ENCODE peak calls at places on chromosome X, in five cellular contexts. V is ovary, E is heart left ventricle, G is sigmoid colon, Q is NB4. O is an unnamed sample.

GRCh38 chrX:103629295-103630170 is 758 bp downstream of the TCEAL1 start:
- DNase-seq in V (peak; percentile 76), E (peak; percentile 70), G (peak; percentile 83), Q (peak; percentile 22), O (peak; percentile 80)

GRCh38 chrX:102599950-102600579 is 750 bp downstream of the ARMCX5 start:
- DNase-seq in V (no peak), E (no peak), G (no peak), Q (no peak), O (no peak)

GRCh38 chrX:147736045-147736444 is 175.7 kb upstream of the FMR1 start:
- DNase-seq in V (no peak), E (no peak), G (no peak), Q (no peak), O (no peak)

GRCh38 chrX:25277574-25277973 is 261.8 kb upstream of the ARX start:
- DNase-seq in V (no peak), E (no peak), G (no peak), Q (no peak), O (no peak)

GRCh38 chrX:48939417-48940228 is 17.8 kb downstream of the OTUD5 start:
- DNase-seq in V (no peak), E (no peak), G (no peak), Q (no peak), O (no peak)

GRCh38 chrX:79557212-79557611 is 190.1 kb upstream of the ITM2A start:
- DNase-seq in V (no peak), E (no peak), G (no peak), Q (no peak), O (no peak)

GRCh38 chrX:14029039-14029424 is 660 bp downstream of the GEMIN8 start:
- DNase-seq in V (no peak), E (no peak), G (no peak), Q (peak; percentile 44), O (no peak)

GRCh38 chrX:8288590-8288989 is 117.5 kb upstream of the VCX2 start:
- DNase-seq in V (no peak), E (no peak), G (no peak), Q (no peak), O (no peak)

GRCh38 chrX:57286507-57287251 is at the start of gene FAAH2:
- DNase-seq in V (no peak), E (no peak), G (no peak), Q (no peak), O (peak; percentile 20)

GRCh38 chrX:20437678-20438077 is 171.0 kb upstream of the RPS6KA3 start:
- DNase-seq in V (no peak), E (no peak), G (no peak), Q (no peak), O (no peak)

GRCh38 chrX:40153335-40154221 is 55.8 kb upstream of the BCOR start:
- DNase-seq in V (peak; percentile 68), E (no peak), G (peak; percentile 73), Q (peak; percentile 92), O (no peak)

GRCh38 chrX:79259073-79259689 is 108.0 kb downstream of the ITM2A start:
- DNase-seq in V (no peak), E (peak; percentile 20), G (no peak), Q (peak; percentile 78), O (no peak)

GRCh38 chrX:78024349-78025108 is 55.1 kb upstream of the PGAM4 start:
- DNase-seq in V (no peak), E (no peak), G (no peak), Q (peak; percentile 29), O (no peak)

GRCh38 chrX:130552444-130553073 is 150.8 kb downstream of the RBMX2 start:
- DNase-seq in V (no peak), E (no peak), G (no peak), Q (no peak), O (no peak)

GRCh38 chrX:68261060-68261672 is 172.1 kb downstream of the OPHN1 start:
- DNase-seq in V (no peak), E (no peak), G (peak; percentile 48), Q (no peak), O (no peak)

GRCh38 chrX:114580336-114580735 is 3.5 kb upstream of the HTR2C start:
- DNase-seq in V (no peak), E (no peak), G (no peak), Q (no peak), O (no peak)

GRCh38 chrX:56793533-56794320 is 64.7 kb downstream of the NBDY start:
- DNase-seq in V (no peak), E (no peak), G (peak; percentile 57), Q (no peak), O (no peak)

GRCh38 chrX:40552768-40553167 is 28.0 kb upstream of the ATP6AP2 start:
- DNase-seq in V (no peak), E (no peak), G (no peak), Q (peak; percentile 26), O (no peak)

GRCh38 chrX:15714529-15714928 is 23.5 kb upstream of the CA5B start:
- DNase-seq in V (no peak), E (peak; percentile 28), G (no peak), Q (no peak), O (peak; percentile 26)

GRCh38 chrX:105495376-105495775 is 274.9 kb upstream of the TEX13A start:
- DNase-seq in V (no peak), E (no peak), G (no peak), Q (no peak), O (no peak)

GRCh38 chrX:18041656-18042055 is 179.0 kb downstream of the BEND2 start:
- DNase-seq in V (no peak), E (no peak), G (no peak), Q (no peak), O (no peak)

GRCh38 chrX:1093586-1094538 is 118.6 kb downstream of the CRLF2 start:
- DNase-seq in V (no peak), E (no peak), G (peak; percentile 52), Q (no peak), O (no peak)

DNA sequence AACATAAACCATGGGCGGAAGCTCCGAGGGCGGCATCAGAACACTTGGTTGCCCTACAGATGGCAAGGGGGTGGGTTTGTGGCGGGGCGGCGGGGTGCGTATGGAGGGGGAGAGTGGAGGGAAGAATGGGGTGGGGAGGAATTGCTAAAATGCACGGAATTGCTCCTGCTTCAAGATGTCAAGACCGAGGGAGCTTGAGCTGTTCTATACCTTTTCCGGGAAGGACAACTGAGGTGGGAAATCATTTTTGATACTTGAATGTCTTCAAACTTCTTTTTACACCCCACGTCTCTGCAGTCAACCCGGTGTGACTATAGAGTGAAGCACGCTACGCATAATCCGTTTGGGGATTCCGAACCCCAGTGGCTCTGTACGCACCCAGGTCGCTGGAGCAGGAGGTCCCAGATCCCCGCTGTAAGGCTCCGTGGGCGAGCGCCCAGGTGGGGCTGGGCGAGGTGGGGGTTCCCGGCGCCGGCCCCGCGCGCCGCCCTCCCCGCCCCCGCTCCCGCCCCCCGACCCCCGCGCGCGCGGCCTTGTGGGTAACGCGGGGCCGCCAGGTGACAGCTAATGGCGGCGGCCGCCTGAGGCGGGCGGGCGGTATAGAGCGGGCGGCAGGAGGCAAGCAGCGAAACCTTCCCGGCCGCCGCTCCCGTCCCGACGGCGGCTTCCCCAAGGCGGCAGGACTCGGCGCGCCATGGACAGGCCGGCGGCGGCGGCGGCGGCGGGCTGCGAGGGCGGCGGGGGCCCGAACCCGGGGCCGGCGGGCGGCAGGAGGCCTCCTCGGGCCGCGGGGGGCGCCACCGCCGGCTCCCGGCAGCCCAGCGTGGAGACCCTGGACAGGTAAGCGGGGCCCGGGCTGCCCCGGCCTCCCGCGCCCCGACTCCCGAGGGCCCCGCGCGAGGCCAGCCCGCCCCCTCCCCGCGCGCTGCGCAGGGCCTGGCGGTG is at the start of gene MTMR1:
- DNase-seq in V (peak; percentile 61), E (peak; percentile 40), G (peak; percentile 67), Q (peak; percentile 34), O (peak; percentile 41)
- TF ChIP-seq POLR2A in V (no peak), E (no peak), G (no peak), Q (no peak), O (no peak)

GRCh38 chrX:149939271-149940014 is 1.2 kb upstream of the EOLA2 start:
- DNase-seq in V (peak; percentile 94), E (peak; percentile 95), G (peak; percentile 98), Q (peak; percentile 90), O (peak; percentile 95)

GRCh38 chrX:149937881-149938426 is 337 bp downstream of the EOLA2 start:
- DNase-seq in V (peak; percentile 57), E (no peak), G (peak; percentile 71), Q (peak; percentile 27), O (no peak)

GRCh38 chrX:149938427-149939270 is at the start of gene EOLA2:
- DNase-seq in V (peak; percentile 92), E (peak; percentile 92), G (peak; percentile 98), Q (peak; percentile 97), O (peak; percentile 97)

DNA sequence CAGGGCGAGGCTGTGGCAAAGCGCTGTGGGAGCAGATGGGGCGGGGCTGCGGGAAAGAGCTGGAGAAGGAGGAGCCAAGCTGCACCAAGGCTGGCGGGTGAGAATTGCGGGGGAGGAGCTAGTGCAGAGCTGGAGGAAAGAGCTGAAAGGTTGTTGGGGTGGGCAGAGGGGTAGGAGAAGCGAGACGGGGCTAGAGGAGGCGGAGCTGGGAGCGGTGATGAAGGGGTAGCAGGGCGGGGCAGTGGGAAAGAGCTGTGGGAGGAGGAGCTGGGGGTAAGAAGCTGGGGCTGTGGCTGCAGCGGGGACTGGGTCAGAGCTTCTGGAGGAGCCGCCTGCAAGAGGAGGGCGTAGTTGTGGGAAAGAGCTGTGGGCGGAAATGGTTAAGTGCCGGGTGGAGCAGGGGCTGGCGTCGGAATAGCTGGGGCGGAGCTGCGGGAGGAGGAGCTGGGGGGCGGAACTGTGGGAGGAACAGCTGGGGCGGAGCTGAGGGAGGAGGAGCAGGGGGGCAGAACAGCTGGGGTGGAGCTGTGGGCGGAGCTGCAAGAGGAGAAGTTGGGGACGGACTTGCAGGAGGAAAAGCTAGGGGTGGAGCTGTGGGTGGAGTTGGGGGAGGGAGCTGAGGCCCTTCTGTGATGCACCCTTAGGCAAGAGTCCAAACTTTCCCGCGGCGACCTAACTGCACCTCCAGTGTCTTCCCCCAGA is 1.9 kb upstream of the EOLA2 start:
- DNase-seq in V (peak; percentile 93), E (peak; percentile 95), G (peak; percentile 99), Q (peak; percentile 97), O (peak; percentile 97)
- TF ChIP-seq CTCF in V (no peak), E (no peak), G (peak; percentile 52), Q (peak; percentile 43), O (no peak)

DNA sequence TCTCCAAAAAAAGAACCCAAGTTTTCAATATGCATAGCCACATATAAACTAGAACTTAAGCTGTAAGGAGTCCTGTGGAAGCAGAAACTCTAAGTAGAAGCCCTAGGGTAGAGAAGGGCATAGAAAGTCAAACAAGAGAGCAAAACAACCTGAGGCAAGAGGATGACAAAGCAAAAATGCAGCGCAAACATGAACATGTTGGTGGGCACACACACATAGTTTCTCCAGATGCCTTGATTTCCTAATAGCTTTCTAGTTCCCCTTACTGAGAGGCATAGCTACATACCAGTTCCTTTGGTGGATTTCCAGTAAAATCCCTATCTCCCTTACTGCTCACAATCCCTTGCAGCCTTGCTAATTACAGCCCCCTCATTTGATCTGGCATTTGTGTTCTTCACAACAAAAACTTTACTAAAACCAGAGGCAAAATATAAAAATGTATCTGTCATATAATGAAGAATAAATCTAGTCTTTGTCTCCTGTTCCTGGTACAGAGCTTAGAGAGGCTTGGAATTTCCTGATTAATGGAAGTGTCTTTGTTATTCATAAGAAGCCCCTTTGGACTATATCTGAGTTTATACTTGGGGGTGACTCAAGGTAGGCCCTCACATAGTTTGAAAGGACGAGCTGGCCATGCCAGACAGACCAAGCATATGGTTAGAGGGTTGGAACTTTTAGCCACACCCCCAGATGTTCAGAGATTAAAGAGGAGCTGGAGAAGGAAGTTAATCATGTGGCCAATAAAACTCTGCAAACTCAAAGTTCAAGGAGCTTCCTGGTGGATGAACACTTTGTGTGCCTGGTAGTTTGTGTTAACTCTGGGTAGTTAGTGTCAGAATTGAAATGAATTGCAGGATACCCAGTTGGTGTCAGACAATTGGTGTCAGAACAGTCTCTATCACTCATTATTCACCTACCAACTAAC is 52.7 kb upstream of the ZCCHC13 start:
- DNase-seq in V (no peak), E (no peak), G (no peak), Q (peak; percentile 90), O (no peak)
- TF ChIP-seq POLR2A in V (no peak), E (no peak), G (no peak), Q (no peak), O (no peak)

GRCh38 chrX:38220024-38220935 is at the start of gene SRPX:
- DNase-seq in V (peak; percentile 21), E (peak; percentile 24), G (peak; percentile 72), Q (peak; percentile 52), O (peak; percentile 26)
- TF ChIP-seq CTCF in V (no peak), E (no peak), G (peak; percentile 31), Q (peak; percentile 10), O (no peak)

O was measured in testis.